ENCODE peak calls at places on chromosome 6, in four cellular contexts. P, S, K and J are unnamed samples.
A peak's percentile ranks its signal among the peaks of the same experiment; 100 is the strongest.

GRCh38 chr6:3894535-3895302 is 45.5 kb downstream of the FAM50B start:
- DNase-seq in P (no peak), S (no peak), K (no peak), J (no peak)

GRCh38 chr6:85675030-85675819 is 32.5 kb upstream of the SYNCRIP start:
- DNase-seq in P (no peak), S (no peak), K (no peak), J (no peak)

GRCh38 chr6:134317471-134318131 is at the start of gene SGK1:
- DNase-seq in P (no peak), S (no peak), K (no peak), J (peak; percentile 62)

GRCh38 chr6:133339543-133340384 is 98.6 kb downstream of the EYA4 start:
- DNase-seq in P (no peak), S (no peak), K (no peak), J (no peak)

GRCh38 chr6:11653028-11653583 is 115.6 kb downstream of the TMEM170B start:
- DNase-seq in P (peak; percentile 15), S (no peak), K (peak; percentile 33), J (no peak)

GRCh38 chr6:75290558-75290957 is 6.0 kb upstream of the TMEM30A start:
- DNase-seq in P (no peak), S (no peak), K (no peak), J (no peak)

GRCh38 chr6:97819680-97820079 is 536.7 kb upstream of the MMS22L start:
- DNase-seq in P (no peak), S (no peak), K (no peak), J (no peak)

GRCh38 chr6:10073326-10073725 is 341.5 kb downstream of the TFAP2A start:
- DNase-seq in P (no peak), S (no peak), K (no peak), J (no peak)

GRCh38 chr6:40274058-40274457 is 313.1 kb downstream of the LRFN2 start:
- DNase-seq in P (no peak), S (no peak), K (no peak), J (no peak)

GRCh38 chr6:13988908-13989307 is 64.2 kb downstream of the RNF182 start:
- DNase-seq in P (no peak), S (no peak), K (no peak), J (no peak)

GRCh38 chr6:142112451-142113061 is 20.2 kb upstream of the GJE1 start:
- DNase-seq in P (peak; percentile 72), S (peak; percentile 4), K (peak; percentile 61), J (peak; percentile 81)

DNA sequence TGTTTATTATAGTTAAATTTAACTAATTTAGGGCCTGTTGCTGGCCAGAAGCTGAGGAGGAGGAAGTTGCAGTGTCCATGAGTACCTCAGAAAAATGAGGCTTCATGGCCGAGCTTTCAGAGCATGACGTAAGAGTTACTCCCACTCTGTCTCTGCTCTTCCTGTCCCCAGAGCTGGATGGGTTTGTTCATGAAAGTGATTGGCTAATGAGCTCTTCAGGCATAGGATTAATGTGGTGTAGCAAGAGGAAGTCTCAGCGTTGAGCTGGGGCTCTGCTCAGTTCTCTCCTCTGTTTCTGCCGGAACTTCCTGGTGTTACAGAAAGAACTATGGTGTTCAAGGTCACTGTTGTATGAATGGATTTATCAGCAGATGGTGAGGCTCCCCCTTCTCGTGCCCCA is 335.6 kb downstream of the NRN1 start:
- DNase-seq in P (peak; percentile 28), S (no peak), K (peak; percentile 67), J (no peak)
- TF ChIP-seq ATF3 in P (no peak), S (no peak), K (no peak), J (no peak)

DNA sequence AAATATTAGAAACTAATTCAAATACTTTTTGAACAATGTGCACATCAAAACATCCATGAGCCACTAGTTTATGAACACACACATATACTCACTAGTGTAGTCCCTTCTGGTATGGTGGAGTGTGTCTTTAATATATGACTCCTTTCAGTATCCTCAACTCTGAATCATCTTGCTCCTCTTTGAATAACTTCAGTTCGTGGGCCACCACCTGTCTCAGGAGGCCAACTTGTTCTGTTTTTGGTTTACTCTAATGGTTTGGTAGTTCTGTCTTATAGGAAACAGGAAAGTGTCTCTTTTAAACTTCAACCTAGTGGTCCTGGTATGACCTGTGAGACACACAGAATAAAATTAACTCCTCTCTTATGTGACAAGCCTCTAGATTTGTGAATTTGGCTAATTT is 55.6 kb downstream of the ZNF292 start:
- DNase-seq in P (no peak), S (peak; percentile 49), K (no peak), J (no peak)
- TF ChIP-seq CREM in P (no peak), S (no peak), K (no peak), J (no peak)

DNA sequence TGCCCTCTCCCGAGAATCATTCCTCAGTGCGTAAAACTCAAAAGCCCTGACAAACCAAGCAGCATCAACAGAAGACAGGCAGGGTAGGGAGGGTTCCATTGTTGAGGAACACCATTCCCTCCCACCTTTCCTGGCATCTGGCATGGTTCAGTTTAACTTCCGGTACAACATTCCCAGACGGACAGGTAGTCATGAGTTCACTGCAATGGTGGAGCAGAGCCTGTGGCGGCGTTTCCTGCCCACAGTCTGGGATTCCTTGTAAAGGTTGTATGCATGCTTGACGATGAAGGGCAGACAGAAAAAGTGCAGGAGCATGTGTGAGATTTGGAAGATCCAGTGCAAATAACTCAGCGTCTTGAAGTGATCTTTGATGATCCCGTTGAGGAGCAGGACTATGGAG is 42.3 kb downstream of the PIM1 start:
- DNase-seq in P (no peak), S (no peak), K (no peak), J (no peak)
- TF ChIP-seq SP1 in P (no peak), S (no peak), K (no peak), J (no peak)

DNA sequence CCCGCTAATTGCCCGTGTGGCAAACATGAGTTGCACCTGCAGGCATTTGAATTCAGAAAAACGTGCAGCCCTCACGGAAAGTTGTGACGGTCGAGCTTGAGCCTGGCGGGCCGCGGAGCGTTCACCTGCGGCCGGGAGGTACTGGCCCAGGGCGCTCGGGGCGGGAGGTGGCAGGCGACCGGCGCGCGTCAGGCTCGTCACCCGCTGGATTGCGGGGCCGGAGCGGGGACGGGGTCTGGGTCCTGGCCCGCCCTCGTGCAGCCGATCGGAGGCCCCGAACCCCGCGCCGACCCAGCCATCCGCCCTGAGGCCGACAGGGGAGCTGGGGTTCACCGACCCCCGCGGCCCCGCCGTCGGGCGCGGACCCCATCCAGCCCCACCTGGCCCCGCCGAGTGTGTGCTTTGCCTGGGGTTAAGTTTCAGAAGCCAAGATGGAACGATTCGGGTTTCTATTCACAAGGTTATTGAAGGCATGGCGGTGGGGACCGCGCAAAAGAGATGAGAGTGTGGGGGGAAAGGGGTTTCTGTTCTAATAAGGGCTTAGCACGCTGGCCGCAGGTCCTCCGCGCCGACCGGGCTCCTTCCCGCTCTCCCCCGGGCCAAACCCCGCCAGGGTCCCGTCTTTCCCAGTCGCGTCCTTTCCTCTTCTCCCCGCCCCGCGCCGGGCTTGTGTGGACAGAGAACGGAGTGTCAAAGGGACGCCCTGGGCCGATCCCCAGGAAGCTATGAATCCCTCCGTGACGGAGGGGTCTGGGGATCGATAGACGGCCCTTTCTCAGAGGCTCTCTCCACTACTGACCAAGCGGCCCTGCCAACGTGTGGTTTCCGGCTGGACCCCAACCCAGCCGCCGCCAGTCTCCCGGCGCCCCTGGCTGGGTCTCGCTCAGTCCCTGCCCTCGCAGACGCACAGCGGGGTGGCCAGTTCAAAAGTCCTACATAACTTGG is 1.6 kb upstream of the HEY2 start:
- DNase-seq in P (no peak), S (no peak), K (peak; percentile 18), J (peak; percentile 68)
- TF ChIP-seq ATF3 in P (no peak), S (no peak), K (no peak), J (no peak)

GRCh38 chr6:169029861-169030260 is 223.8 kb downstream of the THBS2 start:
- DNase-seq in P (no peak), S (no peak), K (no peak), J (no peak)
- TF ChIP-seq CREM in P (no peak), S (no peak), K (no peak), J (no peak)

DNA sequence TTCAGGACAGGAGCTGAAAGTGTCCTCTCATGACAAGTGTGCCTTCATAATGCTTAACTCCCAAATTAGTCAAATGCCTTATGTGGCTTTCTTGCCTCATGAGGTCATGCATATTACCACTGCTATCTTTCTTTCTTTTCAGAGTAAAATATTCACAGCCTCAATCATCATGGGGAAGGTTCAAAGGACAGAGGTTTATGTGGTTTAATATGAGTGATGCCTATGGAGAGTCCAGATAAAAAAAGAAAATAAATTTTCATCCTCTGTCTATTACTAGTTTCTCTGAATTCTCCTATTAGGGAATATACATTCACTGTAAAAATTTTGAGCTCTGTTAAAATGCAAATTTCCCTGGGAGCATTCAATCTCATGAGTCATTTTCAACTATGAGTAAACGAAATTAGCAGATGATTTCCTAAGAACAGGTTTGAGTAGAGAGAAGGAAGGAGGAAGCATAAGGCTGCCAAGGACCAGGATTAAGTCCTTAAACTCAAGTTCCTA is 396.9 kb upstream of the ADGRB3 start:
- DNase-seq in P (no peak), S (no peak), K (no peak), J (no peak)
- TF ChIP-seq SP1 in P (no peak), S (no peak), K (no peak), J (no peak)

GRCh38 chr6:71585472-71585871 is 296.9 kb downstream of the OGFRL1 start:
- DNase-seq in P (no peak), S (no peak), K (no peak), J (no peak)

GRCh38 chr6:71592641-71593040 is 293.7 kb upstream of the RIMS1 start:
- DNase-seq in P (no peak), S (no peak), K (no peak), J (no peak)

GRCh38 chr6:71589254-71589653 is 297.1 kb upstream of the RIMS1 start:
- DNase-seq in P (no peak), S (no peak), K (no peak), J (no peak)

GRCh38 chr6:71584712-71585436 is 296.3 kb downstream of the OGFRL1 start:
- DNase-seq in P (no peak), S (no peak), K (no peak), J (no peak)

DNA sequence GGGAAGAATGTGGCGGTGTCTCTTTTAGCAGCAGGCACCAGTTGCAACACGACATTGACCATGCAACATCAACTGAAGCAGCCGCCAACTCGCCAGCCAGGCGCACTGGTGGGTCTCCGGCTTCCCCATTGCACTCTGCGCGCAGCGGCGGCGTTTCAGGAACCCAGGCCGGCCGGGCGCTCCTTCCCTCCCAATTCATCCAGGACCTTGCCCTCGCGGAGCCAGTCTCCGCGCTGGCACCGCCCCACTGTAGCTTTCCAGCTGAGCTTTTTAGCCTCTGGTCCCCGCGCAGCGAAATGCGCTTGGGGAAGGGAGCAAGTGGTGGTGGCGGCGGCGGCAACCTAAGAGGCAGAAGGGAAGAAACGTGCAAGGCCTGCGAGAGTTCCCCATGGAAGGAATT is 297.9 kb upstream of the RIMS1 start:
- DNase-seq in P (no peak), S (no peak), K (no peak), J (peak; percentile 38)
- TF ChIP-seq ATF3 in P (no peak), S (no peak), K (no peak), J (no peak)

DNA sequence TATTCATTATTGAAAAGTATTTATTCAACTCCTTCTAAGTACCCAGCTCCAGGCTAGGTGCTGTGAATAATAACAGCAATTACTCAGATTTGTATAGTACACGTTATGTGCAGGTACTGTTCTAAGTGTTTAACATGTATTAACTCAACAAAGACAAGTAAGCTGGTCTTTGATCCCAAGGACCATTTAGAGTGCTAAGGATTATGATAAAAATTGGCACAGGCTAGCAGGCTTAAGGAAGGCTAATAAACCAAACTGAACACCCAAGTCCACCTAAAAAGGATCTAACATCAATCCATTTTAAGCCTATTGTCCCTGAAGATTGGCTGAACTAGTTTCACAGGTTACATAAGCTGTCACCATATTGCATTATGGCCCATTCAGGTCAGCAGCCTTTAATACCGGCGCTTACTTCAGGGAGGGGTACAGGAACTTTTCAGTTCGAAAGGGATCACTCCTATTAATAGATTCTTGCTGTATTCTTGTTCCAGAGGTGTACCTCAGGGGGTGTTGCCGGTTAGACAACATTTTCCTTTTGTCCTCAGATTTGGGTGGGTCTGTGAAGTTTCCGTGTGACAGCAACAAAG is 99.0 kb upstream of the GMDS start:
- DNase-seq in P (no peak), S (no peak), K (no peak), J (no peak)
- TF ChIP-seq CREM in P (no peak), S (no peak), K (no peak), J (no peak)